ENCODE peak calls at places on chromosomes 16 and 17, in six cellular contexts. One of them, this sample, is unnamed.

GRCh38 chr17:12296120-12296727 is 275.5 kb downstream of the MAP2K4 start:
- DNase-seq in stimulated activated CD4-positive, alpha-beta T cell treated with anti-CD3 and anti-CD28 coated beads, Interleukin-4, amount 100 ng/mL, for 24 hours: no peak
- DNase-seq in fibroblast of mammary gland: peak
- DNase-seq in mesenteric fat pad: no peak
- DNase-seq in renal cortical epithelial cell: no peak
- DNase-seq in CD8-positive, alpha-beta T cell: no peak
- DNase-seq in this sample: no peak

GRCh38 chr16:50296807-50297206 is 30.5 kb downstream of the ADCY7 start:
- DNase-seq in stimulated activated CD4-positive, alpha-beta T cell treated with anti-CD3 and anti-CD28 coated beads, Interleukin-4, amount 100 ng/mL, for 24 hours: no peak
- DNase-seq in fibroblast of mammary gland: no peak
- DNase-seq in mesenteric fat pad: no peak
- DNase-seq in renal cortical epithelial cell: no peak
- DNase-seq in CD8-positive, alpha-beta T cell: no peak
- DNase-seq in this sample: no peak

GRCh38 chr17:50258647-50259483 is 15.4 kb upstream of the TMEM92 start:
- DNase-seq in stimulated activated CD4-positive, alpha-beta T cell treated with anti-CD3 and anti-CD28 coated beads, Interleukin-4, amount 100 ng/mL, for 24 hours: no peak
- DNase-seq in fibroblast of mammary gland: peak
- DNase-seq in mesenteric fat pad: peak
- DNase-seq in renal cortical epithelial cell: no peak
- DNase-seq in CD8-positive, alpha-beta T cell: no peak
- DNase-seq in this sample: no peak

GRCh38 chr17:65433592-65433991 is 127.9 kb downstream of the AXIN2 start:
- DNase-seq in stimulated activated CD4-positive, alpha-beta T cell treated with anti-CD3 and anti-CD28 coated beads, Interleukin-4, amount 100 ng/mL, for 24 hours: no peak
- DNase-seq in fibroblast of mammary gland: no peak
- DNase-seq in mesenteric fat pad: no peak
- DNase-seq in renal cortical epithelial cell: no peak
- DNase-seq in CD8-positive, alpha-beta T cell: no peak
- DNase-seq in this sample: no peak

GRCh38 chr16:62805221-62805857 is 769.1 kb upstream of the CDH8 start:
- DNase-seq in stimulated activated CD4-positive, alpha-beta T cell treated with anti-CD3 and anti-CD28 coated beads, Interleukin-4, amount 100 ng/mL, for 24 hours: no peak
- DNase-seq in fibroblast of mammary gland: no peak
- DNase-seq in mesenteric fat pad: no peak
- DNase-seq in renal cortical epithelial cell: no peak
- DNase-seq in CD8-positive, alpha-beta T cell: no peak
- DNase-seq in this sample: no peak

GRCh38 chr16:82506734-82507133 is 120.0 kb upstream of the CDH13 start:
- DNase-seq in stimulated activated CD4-positive, alpha-beta T cell treated with anti-CD3 and anti-CD28 coated beads, Interleukin-4, amount 100 ng/mL, for 24 hours: no peak
- DNase-seq in fibroblast of mammary gland: no peak
- DNase-seq in mesenteric fat pad: no peak
- DNase-seq in renal cortical epithelial cell: no peak
- DNase-seq in CD8-positive, alpha-beta T cell: no peak
- DNase-seq in this sample: no peak

GRCh38 chr16:66894055-66894454 is 13.7 kb downstream of the PDP2 start:
- DNase-seq in stimulated activated CD4-positive, alpha-beta T cell treated with anti-CD3 and anti-CD28 coated beads, Interleukin-4, amount 100 ng/mL, for 24 hours: no peak
- DNase-seq in fibroblast of mammary gland: no peak
- DNase-seq in mesenteric fat pad: no peak
- DNase-seq in renal cortical epithelial cell: no peak
- DNase-seq in CD8-positive, alpha-beta T cell: no peak
- DNase-seq in this sample: no peak

GRCh38 chr17:55161935-55162555 is 102.7 kb upstream of the HLF start:
- DNase-seq in stimulated activated CD4-positive, alpha-beta T cell treated with anti-CD3 and anti-CD28 coated beads, Interleukin-4, amount 100 ng/mL, for 24 hours: no peak
- DNase-seq in fibroblast of mammary gland: peak
- DNase-seq in mesenteric fat pad: no peak
- DNase-seq in renal cortical epithelial cell: peak
- DNase-seq in CD8-positive, alpha-beta T cell: no peak
- DNase-seq in this sample: no peak

GRCh38 chr17:50588391-50589111 is 28.0 kb downstream of the CACNA1G start:
- DNase-seq in stimulated activated CD4-positive, alpha-beta T cell treated with anti-CD3 and anti-CD28 coated beads, Interleukin-4, amount 100 ng/mL, for 24 hours: no peak
- DNase-seq in fibroblast of mammary gland: no peak
- DNase-seq in mesenteric fat pad: no peak
- DNase-seq in renal cortical epithelial cell: peak
- DNase-seq in CD8-positive, alpha-beta T cell: no peak
- DNase-seq in this sample: no peak

GRCh38 chr16:81649561-81649960 is 129.5 kb upstream of the PLCG2 start:
- DNase-seq in stimulated activated CD4-positive, alpha-beta T cell treated with anti-CD3 and anti-CD28 coated beads, Interleukin-4, amount 100 ng/mL, for 24 hours: no peak
- DNase-seq in fibroblast of mammary gland: no peak
- DNase-seq in mesenteric fat pad: no peak
- DNase-seq in renal cortical epithelial cell: no peak
- DNase-seq in CD8-positive, alpha-beta T cell: no peak
- DNase-seq in this sample: no peak

GRCh38 chr16:8047711-8048110 is 542.6 kb downstream of the TMEM114 start:
- DNase-seq in stimulated activated CD4-positive, alpha-beta T cell treated with anti-CD3 and anti-CD28 coated beads, Interleukin-4, amount 100 ng/mL, for 24 hours: no peak
- DNase-seq in fibroblast of mammary gland: no peak
- DNase-seq in mesenteric fat pad: no peak
- DNase-seq in renal cortical epithelial cell: no peak
- DNase-seq in CD8-positive, alpha-beta T cell: no peak
- DNase-seq in this sample: no peak

GRCh38 chr16:72923757-72924156 is 124.2 kb downstream of the ZFHX3 start:
- DNase-seq in stimulated activated CD4-positive, alpha-beta T cell treated with anti-CD3 and anti-CD28 coated beads, Interleukin-4, amount 100 ng/mL, for 24 hours: no peak
- DNase-seq in fibroblast of mammary gland: no peak
- DNase-seq in mesenteric fat pad: no peak
- DNase-seq in renal cortical epithelial cell: no peak
- DNase-seq in CD8-positive, alpha-beta T cell: no peak
- DNase-seq in this sample: no peak

GRCh38 chr17:41734139-41734948 is at the start of gene HAP1:
- DNase-seq in stimulated activated CD4-positive, alpha-beta T cell treated with anti-CD3 and anti-CD28 coated beads, Interleukin-4, amount 100 ng/mL, for 24 hours: no peak
- DNase-seq in fibroblast of mammary gland: no peak
- DNase-seq in mesenteric fat pad: no peak
- DNase-seq in renal cortical epithelial cell: no peak
- DNase-seq in CD8-positive, alpha-beta T cell: no peak
- DNase-seq in this sample: no peak

GRCh38 chr17:10772425-10773380 is 31.2 kb downstream of the TMEM238L start:
- DNase-seq in stimulated activated CD4-positive, alpha-beta T cell treated with anti-CD3 and anti-CD28 coated beads, Interleukin-4, amount 100 ng/mL, for 24 hours: peak
- DNase-seq in fibroblast of mammary gland: peak
- DNase-seq in mesenteric fat pad: no peak
- DNase-seq in renal cortical epithelial cell: no peak
- DNase-seq in CD8-positive, alpha-beta T cell: no peak
- DNase-seq in this sample: peak

GRCh38 chr16:14576532-14576931 is 53.5 kb downstream of the PARN start:
- DNase-seq in stimulated activated CD4-positive, alpha-beta T cell treated with anti-CD3 and anti-CD28 coated beads, Interleukin-4, amount 100 ng/mL, for 24 hours: no peak
- DNase-seq in fibroblast of mammary gland: no peak
- DNase-seq in mesenteric fat pad: no peak
- DNase-seq in renal cortical epithelial cell: peak
- DNase-seq in CD8-positive, alpha-beta T cell: no peak
- DNase-seq in this sample: no peak

GRCh38 chr17:16298140-16298662 is 55.1 kb downstream of the CENPV start:
- DNase-seq in stimulated activated CD4-positive, alpha-beta T cell treated with anti-CD3 and anti-CD28 coated beads, Interleukin-4, amount 100 ng/mL, for 24 hours: no peak
- DNase-seq in fibroblast of mammary gland: no peak
- DNase-seq in mesenteric fat pad: no peak
- DNase-seq in renal cortical epithelial cell: no peak
- DNase-seq in CD8-positive, alpha-beta T cell: no peak
- DNase-seq in this sample: no peak

GRCh38 chr17:75404223-75404738 is 1.2 kb downstream of the GRB2 start:
- DNase-seq in stimulated activated CD4-positive, alpha-beta T cell treated with anti-CD3 and anti-CD28 coated beads, Interleukin-4, amount 100 ng/mL, for 24 hours: peak
- DNase-seq in fibroblast of mammary gland: peak
- DNase-seq in mesenteric fat pad: peak
- DNase-seq in renal cortical epithelial cell: peak
- DNase-seq in CD8-positive, alpha-beta T cell: peak
- DNase-seq in this sample: peak

GRCh38 chr16:11354733-11355574 is 9.7 kb downstream of the RMI2 start:
- DNase-seq in stimulated activated CD4-positive, alpha-beta T cell treated with anti-CD3 and anti-CD28 coated beads, Interleukin-4, amount 100 ng/mL, for 24 hours: peak
- DNase-seq in fibroblast of mammary gland: peak
- DNase-seq in mesenteric fat pad: no peak
- DNase-seq in renal cortical epithelial cell: peak
- DNase-seq in CD8-positive, alpha-beta T cell: peak
- DNase-seq in this sample: peak

GRCh38 chr17:20046629-20047028 is 37.5 kb downstream of the SPECC1 start:
- DNase-seq in stimulated activated CD4-positive, alpha-beta T cell treated with anti-CD3 and anti-CD28 coated beads, Interleukin-4, amount 100 ng/mL, for 24 hours: no peak
- DNase-seq in fibroblast of mammary gland: no peak
- DNase-seq in mesenteric fat pad: no peak
- DNase-seq in renal cortical epithelial cell: no peak
- DNase-seq in CD8-positive, alpha-beta T cell: no peak
- DNase-seq in this sample: no peak

GRCh38 chr17:73430165-73430680 is 118.4 kb upstream of the CDC42EP4 start:
- DNase-seq in stimulated activated CD4-positive, alpha-beta T cell treated with anti-CD3 and anti-CD28 coated beads, Interleukin-4, amount 100 ng/mL, for 24 hours: no peak
- DNase-seq in fibroblast of mammary gland: no peak
- DNase-seq in mesenteric fat pad: no peak
- DNase-seq in renal cortical epithelial cell: no peak
- DNase-seq in CD8-positive, alpha-beta T cell: no peak
- DNase-seq in this sample: no peak

GRCh38 chr17:45940293-45940692 is 45.9 kb downstream of the MAPT start:
- DNase-seq in stimulated activated CD4-positive, alpha-beta T cell treated with anti-CD3 and anti-CD28 coated beads, Interleukin-4, amount 100 ng/mL, for 24 hours: no peak
- DNase-seq in fibroblast of mammary gland: no peak
- DNase-seq in mesenteric fat pad: no peak
- DNase-seq in renal cortical epithelial cell: no peak
- DNase-seq in CD8-positive, alpha-beta T cell: no peak
- DNase-seq in this sample: no peak

GRCh38 chr17:73650147-73650546 is 5.9 kb upstream of the SDK2 start:
- DNase-seq in stimulated activated CD4-positive, alpha-beta T cell treated with anti-CD3 and anti-CD28 coated beads, Interleukin-4, amount 100 ng/mL, for 24 hours: no peak
- DNase-seq in fibroblast of mammary gland: peak
- DNase-seq in mesenteric fat pad: no peak
- DNase-seq in renal cortical epithelial cell: no peak
- DNase-seq in CD8-positive, alpha-beta T cell: no peak
- DNase-seq in this sample: no peak

GRCh38 chr16:49431591-49432290 is 58.1 kb downstream of the C16orf78 start:
- DNase-seq in stimulated activated CD4-positive, alpha-beta T cell treated with anti-CD3 and anti-CD28 coated beads, Interleukin-4, amount 100 ng/mL, for 24 hours: no peak
- DNase-seq in fibroblast of mammary gland: no peak
- DNase-seq in mesenteric fat pad: peak
- DNase-seq in renal cortical epithelial cell: no peak
- DNase-seq in CD8-positive, alpha-beta T cell: no peak
- DNase-seq in this sample: no peak

This sample was measured in immature natural killer cell.